ENCODE peak calls at places on chromosomes 16 and 17, in eight cellular contexts. One of them, this sample, is unnamed.

GRCh38 chr17:17044846-17045561 is 2.7 kb downstream of the MPRIP start:
- DNase-seq in activated naive CD8-positive, alpha-beta T cell treated with anti-CD3 and anti-CD28 coated beads, Interleukin-2, amount 50 U/mL, for 24 hours: no peak
- DNase-seq in MCF 10A: peak
- DNase-seq in stomach: peak
- DNase-seq in activated CD4-positive, alpha-beta T cell treated with anti-CD3 and anti-CD28 coated beads for 48 hours: no peak
- DNase-seq in cardiac septum: peak
- DNase-seq in AG10803: peak
- DNase-seq in activated naive CD4-positive, alpha-beta T cell treated with Interleukin-2 at 50 U/mL for 16 hours: no peak
- DNase-seq in this sample: no peak

GRCh38 chr17:4852504-4853075 is 19.4 kb downstream of the MINK1 start:
- DNase-seq in activated naive CD8-positive, alpha-beta T cell treated with anti-CD3 and anti-CD28 coated beads, Interleukin-2, amount 50 U/mL, for 24 hours: no peak
- DNase-seq in MCF 10A: peak
- DNase-seq in stomach: no peak
- DNase-seq in activated CD4-positive, alpha-beta T cell treated with anti-CD3 and anti-CD28 coated beads for 48 hours: peak
- DNase-seq in cardiac septum: no peak
- DNase-seq in AG10803: peak
- DNase-seq in activated naive CD4-positive, alpha-beta T cell treated with Interleukin-2 at 50 U/mL for 16 hours: no peak
- DNase-seq in this sample: no peak

GRCh38 chr17:48569676-48570324 is 8.3 kb downstream of the HOXB4 start:
- DNase-seq in activated naive CD8-positive, alpha-beta T cell treated with anti-CD3 and anti-CD28 coated beads, Interleukin-2, amount 50 U/mL, for 24 hours: no peak
- DNase-seq in MCF 10A: no peak
- DNase-seq in stomach: no peak
- DNase-seq in activated CD4-positive, alpha-beta T cell treated with anti-CD3 and anti-CD28 coated beads for 48 hours: no peak
- DNase-seq in cardiac septum: no peak
- DNase-seq in AG10803: no peak
- DNase-seq in activated naive CD4-positive, alpha-beta T cell treated with Interleukin-2 at 50 U/mL for 16 hours: no peak
- DNase-seq in this sample: no peak

GRCh38 chr16:48421741-48422140 is 36.5 kb upstream of the SIAH1 start:
- DNase-seq in activated naive CD8-positive, alpha-beta T cell treated with anti-CD3 and anti-CD28 coated beads, Interleukin-2, amount 50 U/mL, for 24 hours: no peak
- DNase-seq in MCF 10A: no peak
- DNase-seq in stomach: no peak
- DNase-seq in activated CD4-positive, alpha-beta T cell treated with anti-CD3 and anti-CD28 coated beads for 48 hours: no peak
- DNase-seq in cardiac septum: no peak
- DNase-seq in AG10803: no peak
- DNase-seq in activated naive CD4-positive, alpha-beta T cell treated with Interleukin-2 at 50 U/mL for 16 hours: no peak
- DNase-seq in this sample: no peak

GRCh38 chr16:65125871-65126270 is 4.0 kb upstream of the CDH11 start:
- DNase-seq in activated naive CD8-positive, alpha-beta T cell treated with anti-CD3 and anti-CD28 coated beads, Interleukin-2, amount 50 U/mL, for 24 hours: no peak
- DNase-seq in MCF 10A: peak
- DNase-seq in stomach: no peak
- DNase-seq in activated CD4-positive, alpha-beta T cell treated with anti-CD3 and anti-CD28 coated beads for 48 hours: no peak
- DNase-seq in cardiac septum: no peak
- DNase-seq in AG10803: peak
- DNase-seq in activated naive CD4-positive, alpha-beta T cell treated with Interleukin-2 at 50 U/mL for 16 hours: no peak
- DNase-seq in this sample: no peak

GRCh38 chr16:59632266-59632855 is 898.2 kb upstream of the GOT2 start:
- DNase-seq in activated naive CD8-positive, alpha-beta T cell treated with anti-CD3 and anti-CD28 coated beads, Interleukin-2, amount 50 U/mL, for 24 hours: no peak
- DNase-seq in MCF 10A: peak
- DNase-seq in stomach: no peak
- DNase-seq in activated CD4-positive, alpha-beta T cell treated with anti-CD3 and anti-CD28 coated beads for 48 hours: no peak
- DNase-seq in cardiac septum: no peak
- DNase-seq in AG10803: peak
- DNase-seq in activated naive CD4-positive, alpha-beta T cell treated with Interleukin-2 at 50 U/mL for 16 hours: no peak
- DNase-seq in this sample: no peak

GRCh38 chr17:6589266-6589946 is 33.1 kb upstream of the PITPNM3 start:
- DNase-seq in activated naive CD8-positive, alpha-beta T cell treated with anti-CD3 and anti-CD28 coated beads, Interleukin-2, amount 50 U/mL, for 24 hours: no peak
- DNase-seq in MCF 10A: no peak
- DNase-seq in stomach: no peak
- DNase-seq in activated CD4-positive, alpha-beta T cell treated with anti-CD3 and anti-CD28 coated beads for 48 hours: no peak
- DNase-seq in cardiac septum: no peak
- DNase-seq in AG10803: peak
- DNase-seq in activated naive CD4-positive, alpha-beta T cell treated with Interleukin-2 at 50 U/mL for 16 hours: no peak
- DNase-seq in this sample: no peak

GRCh38 chr17:20926532-20926931 is 116.3 kb downstream of the USP22 start:
- DNase-seq in activated naive CD8-positive, alpha-beta T cell treated with anti-CD3 and anti-CD28 coated beads, Interleukin-2, amount 50 U/mL, for 24 hours: no peak
- DNase-seq in MCF 10A: no peak
- DNase-seq in stomach: no peak
- DNase-seq in activated CD4-positive, alpha-beta T cell treated with anti-CD3 and anti-CD28 coated beads for 48 hours: no peak
- DNase-seq in cardiac septum: no peak
- DNase-seq in AG10803: peak
- DNase-seq in activated naive CD4-positive, alpha-beta T cell treated with Interleukin-2 at 50 U/mL for 16 hours: no peak
- DNase-seq in this sample: no peak

GRCh38 chr17:17414316-17414937 is 62.4 kb upstream of the MED9 start:
- DNase-seq in activated naive CD8-positive, alpha-beta T cell treated with anti-CD3 and anti-CD28 coated beads, Interleukin-2, amount 50 U/mL, for 24 hours: no peak
- DNase-seq in MCF 10A: peak
- DNase-seq in stomach: no peak
- DNase-seq in activated CD4-positive, alpha-beta T cell treated with anti-CD3 and anti-CD28 coated beads for 48 hours: no peak
- DNase-seq in cardiac septum: no peak
- DNase-seq in AG10803: peak
- DNase-seq in activated naive CD4-positive, alpha-beta T cell treated with Interleukin-2 at 50 U/mL for 16 hours: no peak
- DNase-seq in this sample: no peak

GRCh38 chr17:34361478-34362061 is 1.5 kb downstream of the CCL1 start:
- DNase-seq in activated naive CD8-positive, alpha-beta T cell treated with anti-CD3 and anti-CD28 coated beads, Interleukin-2, amount 50 U/mL, for 24 hours: peak
- DNase-seq in MCF 10A: peak
- DNase-seq in stomach: peak
- DNase-seq in activated CD4-positive, alpha-beta T cell treated with anti-CD3 and anti-CD28 coated beads for 48 hours: peak
- DNase-seq in cardiac septum: peak
- DNase-seq in AG10803: peak
- DNase-seq in activated naive CD4-positive, alpha-beta T cell treated with Interleukin-2 at 50 U/mL for 16 hours: peak
- DNase-seq in this sample: peak

GRCh38 chr17:66386789-66387351 is 84.5 kb downstream of the PRKCA start:
- DNase-seq in activated naive CD8-positive, alpha-beta T cell treated with anti-CD3 and anti-CD28 coated beads, Interleukin-2, amount 50 U/mL, for 24 hours: no peak
- DNase-seq in MCF 10A: no peak
- DNase-seq in stomach: no peak
- DNase-seq in activated CD4-positive, alpha-beta T cell treated with anti-CD3 and anti-CD28 coated beads for 48 hours: no peak
- DNase-seq in cardiac septum: no peak
- DNase-seq in AG10803: no peak
- DNase-seq in activated naive CD4-positive, alpha-beta T cell treated with Interleukin-2 at 50 U/mL for 16 hours: no peak
- DNase-seq in this sample: no peak

GRCh38 chr17:27586203-27586701 is 44.7 kb upstream of the LGALS9 start:
- DNase-seq in activated naive CD8-positive, alpha-beta T cell treated with anti-CD3 and anti-CD28 coated beads, Interleukin-2, amount 50 U/mL, for 24 hours: no peak
- DNase-seq in MCF 10A: no peak
- DNase-seq in stomach: no peak
- DNase-seq in activated CD4-positive, alpha-beta T cell treated with anti-CD3 and anti-CD28 coated beads for 48 hours: no peak
- DNase-seq in cardiac septum: no peak
- DNase-seq in AG10803: peak
- DNase-seq in activated naive CD4-positive, alpha-beta T cell treated with Interleukin-2 at 50 U/mL for 16 hours: no peak
- DNase-seq in this sample: no peak

GRCh38 chr17:34499576-34499975 is 79.8 kb upstream of the TMEM132E start:
- DNase-seq in activated naive CD8-positive, alpha-beta T cell treated with anti-CD3 and anti-CD28 coated beads, Interleukin-2, amount 50 U/mL, for 24 hours: no peak
- DNase-seq in MCF 10A: no peak
- DNase-seq in stomach: no peak
- DNase-seq in activated CD4-positive, alpha-beta T cell treated with anti-CD3 and anti-CD28 coated beads for 48 hours: peak
- DNase-seq in cardiac septum: peak
- DNase-seq in AG10803: peak
- DNase-seq in activated naive CD4-positive, alpha-beta T cell treated with Interleukin-2 at 50 U/mL for 16 hours: no peak
- DNase-seq in this sample: no peak

GRCh38 chr16:77539336-77539735 is 104.5 kb upstream of the ADAMTS18 start:
- DNase-seq in activated naive CD8-positive, alpha-beta T cell treated with anti-CD3 and anti-CD28 coated beads, Interleukin-2, amount 50 U/mL, for 24 hours: no peak
- DNase-seq in MCF 10A: no peak
- DNase-seq in stomach: no peak
- DNase-seq in activated CD4-positive, alpha-beta T cell treated with anti-CD3 and anti-CD28 coated beads for 48 hours: no peak
- DNase-seq in cardiac septum: no peak
- DNase-seq in AG10803: no peak
- DNase-seq in activated naive CD4-positive, alpha-beta T cell treated with Interleukin-2 at 50 U/mL for 16 hours: no peak
- DNase-seq in this sample: no peak

GRCh38 chr16:49986351-49987124 is 38.5 kb upstream of the CNEP1R1 start:
- DNase-seq in activated naive CD8-positive, alpha-beta T cell treated with anti-CD3 and anti-CD28 coated beads, Interleukin-2, amount 50 U/mL, for 24 hours: no peak
- DNase-seq in MCF 10A: peak
- DNase-seq in stomach: peak
- DNase-seq in activated CD4-positive, alpha-beta T cell treated with anti-CD3 and anti-CD28 coated beads for 48 hours: no peak
- DNase-seq in cardiac septum: no peak
- DNase-seq in AG10803: peak
- DNase-seq in activated naive CD4-positive, alpha-beta T cell treated with Interleukin-2 at 50 U/mL for 16 hours: no peak
- DNase-seq in this sample: no peak

GRCh38 chr16:85986931-85987749 is 88.2 kb downstream of the IRF8 start:
- DNase-seq in activated naive CD8-positive, alpha-beta T cell treated with anti-CD3 and anti-CD28 coated beads, Interleukin-2, amount 50 U/mL, for 24 hours: peak
- DNase-seq in MCF 10A: peak
- DNase-seq in stomach: no peak
- DNase-seq in activated CD4-positive, alpha-beta T cell treated with anti-CD3 and anti-CD28 coated beads for 48 hours: peak
- DNase-seq in cardiac septum: peak
- DNase-seq in AG10803: no peak
- DNase-seq in activated naive CD4-positive, alpha-beta T cell treated with Interleukin-2 at 50 U/mL for 16 hours: peak
- DNase-seq in this sample: no peak

GRCh38 chr17:78491236-78492115 is 85.7 kb downstream of the DNAH17 start:
- DNase-seq in activated naive CD8-positive, alpha-beta T cell treated with anti-CD3 and anti-CD28 coated beads, Interleukin-2, amount 50 U/mL, for 24 hours: no peak
- DNase-seq in MCF 10A: no peak
- DNase-seq in stomach: no peak
- DNase-seq in activated CD4-positive, alpha-beta T cell treated with anti-CD3 and anti-CD28 coated beads for 48 hours: no peak
- DNase-seq in cardiac septum: no peak
- DNase-seq in AG10803: no peak
- DNase-seq in activated naive CD4-positive, alpha-beta T cell treated with Interleukin-2 at 50 U/mL for 16 hours: no peak
- DNase-seq in this sample: no peak

GRCh38 chr16:8848939-8849391 is 19.8 kb downstream of the CARHSP1 start:
- DNase-seq in activated naive CD8-positive, alpha-beta T cell treated with anti-CD3 and anti-CD28 coated beads, Interleukin-2, amount 50 U/mL, for 24 hours: no peak
- DNase-seq in MCF 10A: peak
- DNase-seq in stomach: no peak
- DNase-seq in activated CD4-positive, alpha-beta T cell treated with anti-CD3 and anti-CD28 coated beads for 48 hours: no peak
- DNase-seq in cardiac septum: peak
- DNase-seq in AG10803: peak
- DNase-seq in activated naive CD4-positive, alpha-beta T cell treated with Interleukin-2 at 50 U/mL for 16 hours: no peak
- DNase-seq in this sample: no peak

GRCh38 chr16:590165-590874 is 454 bp downstream of the RAB40C start:
- DNase-seq in activated naive CD8-positive, alpha-beta T cell treated with anti-CD3 and anti-CD28 coated beads, Interleukin-2, amount 50 U/mL, for 24 hours: peak
- DNase-seq in MCF 10A: peak
- DNase-seq in stomach: peak
- DNase-seq in activated CD4-positive, alpha-beta T cell treated with anti-CD3 and anti-CD28 coated beads for 48 hours: peak
- DNase-seq in cardiac septum: no peak
- DNase-seq in AG10803: peak
- DNase-seq in activated naive CD4-positive, alpha-beta T cell treated with Interleukin-2 at 50 U/mL for 16 hours: no peak
- DNase-seq in this sample: no peak

GRCh38 chr16:70253291-70254094 is 1.8 kb upstream of the EXOSC6 start:
- DNase-seq in activated naive CD8-positive, alpha-beta T cell treated with anti-CD3 and anti-CD28 coated beads, Interleukin-2, amount 50 U/mL, for 24 hours: peak
- DNase-seq in MCF 10A: peak
- DNase-seq in stomach: no peak
- DNase-seq in activated CD4-positive, alpha-beta T cell treated with anti-CD3 and anti-CD28 coated beads for 48 hours: peak
- DNase-seq in cardiac septum: no peak
- DNase-seq in AG10803: peak
- DNase-seq in activated naive CD4-positive, alpha-beta T cell treated with Interleukin-2 at 50 U/mL for 16 hours: peak
- DNase-seq in this sample: no peak

This sample was measured in GM19239.